ENCODE peak calls at places on chromosomes 1 and 21, in seven cellular contexts. B, Z, W, I, R, E and A are unnamed samples.
A peak's percentile ranks its signal among the peaks of the same experiment; 100 is the strongest.

GRCh38 chr1:12060500-12060899 is 2.6 kb upstream of the TNFRSF8 start:
- DNase-seq in I (no peak), E (no peak), B (no peak), R (no peak), W (no peak), Z (no peak), A (no peak)

GRCh38 chr1:31362032-31362431 is 10.8 kb downstream of the FABP3 start:
- DNase-seq in B (no peak), R (no peak), W (no peak), I (no peak), E (no peak), Z (no peak), A (no peak)

GRCh38 chr1:110060034-110060661 is 10.3 kb downstream of the ALX3 start:
- DNase-seq in B (no peak), R (peak; percentile 37), I (no peak), W (no peak), Z (no peak), E (peak; percentile 80), A (no peak)

GRCh38 chr1:217660353-217661062 is 29.4 kb downstream of the SPATA17 start:
- DNase-seq in R (peak; percentile 86), B (no peak), Z (no peak), I (no peak), E (no peak), W (no peak), A (no peak)

GRCh38 chr1:94951056-94951455 is 24.1 kb upstream of the CNN3 start:
- DNase-seq in Z (no peak), B (no peak), W (no peak), I (no peak), E (no peak), R (no peak), A (no peak)

GRCh38 chr1:230825061-230825803 is 43.1 kb downstream of the C1orf198 start:
- DNase-seq in W (no peak), Z (no peak), R (peak; percentile 87), E (no peak), I (no peak), B (no peak), A (no peak)

GRCh38 chr1:182608236-182608635 is 4.0 kb upstream of the RGS16 start:
- DNase-seq in Z (no peak), E (no peak), B (no peak), R (no peak), W (no peak), I (no peak), A (no peak)

GRCh38 chr1:58812926-58813325 is 29.1 kb upstream of the JUN start:
- DNase-seq in I (no peak), B (no peak), W (no peak), E (no peak), R (no peak), Z (no peak), A (no peak)

GRCh38 chr1:157219182-157219581 is 81.0 kb upstream of the ETV3 start:
- DNase-seq in E (no peak), Z (no peak), B (no peak), R (no peak), W (no peak), I (no peak), A (no peak)

GRCh38 chr21:45301521-45302081 is 13.9 kb upstream of the POFUT2 start:
- DNase-seq in R (no peak), W (peak; percentile 30), E (no peak), Z (no peak), B (no peak), I (peak; percentile 15), A (no peak)

GRCh38 chr1:226659641-226660040 is 79.4 kb downstream of the ITPKB start:
- DNase-seq in E (peak; percentile 40), B (no peak), W (no peak), Z (no peak), I (no peak), R (no peak), A (no peak)

GRCh38 chr1:159141584-159142518 is 29.6 kb upstream of the CADM3 start:
- DNase-seq in B (no peak), I (no peak), E (no peak), R (peak; percentile 78), W (peak; percentile 82), Z (no peak), A (no peak)

GRCh38 chr1:44820945-44821715 is 12.8 kb downstream of the BTBD19 start:
- DNase-seq in R (no peak), B (no peak), Z (no peak), W (no peak), E (peak; percentile 69), I (no peak), A (no peak)

GRCh38 chr1:235632538-235633219 is 16.9 kb downstream of the GNG4 start:
- DNase-seq in B (no peak), E (no peak), W (no peak), R (peak; percentile 73), I (no peak), Z (no peak), A (no peak)

GRCh38 chr21:39874759-39875158 is 7.5 kb downstream of the PCP4 start:
- DNase-seq in E (no peak), R (no peak), Z (no peak), W (no peak), I (no peak), B (no peak), A (no peak)

GRCh38 chr21:38847556-38847955 is 41.8 kb downstream of the ETS2 start:
- DNase-seq in B (no peak), I (no peak), Z (no peak), W (no peak), R (no peak), E (no peak), A (no peak)

GRCh38 chr1:201766117-201766863 is 62.7 kb upstream of the IPO9 start:
- DNase-seq in B (no peak), I (peak; percentile 30), W (no peak), E (no peak), Z (no peak), R (peak; percentile 90), A (no peak)

GRCh38 chr1:115811140-115811828 is 29.6 kb downstream of the NHLH2 start:
- DNase-seq in E (no peak), B (no peak), R (no peak), I (no peak), Z (peak; percentile 56), W (no peak), A (no peak)

GRCh38 chr1:88983791-88984552 is 8.5 kb downstream of the KYAT3 start:
- DNase-seq in E (no peak), Z (no peak), B (no peak), R (peak; percentile 57), W (no peak), I (no peak), A (peak; percentile 30)

GRCh38 chr21:41482321-41482720 is 25.6 kb downstream of the TMPRSS2 start:
- DNase-seq in Z (no peak), E (no peak), R (peak; percentile 18), I (no peak), B (no peak), W (no peak), A (no peak)

GRCh38 chr1:107695341-107695740 is 269.6 kb downstream of the VAV3 start:
- DNase-seq in I (no peak), R (no peak), B (no peak), W (no peak), Z (no peak), E (no peak), A (no peak)

GRCh38 chr1:36782785-36783184 is 251.5 kb downstream of the GRIK3 start:
- DNase-seq in R (no peak), B (no peak), W (no peak), I (no peak), E (no peak), Z (no peak), A (no peak)

GRCh38 chr1:20164694-20165202 is 21.1 kb upstream of the UBXN10 start:
- DNase-seq in B (no peak), Z (no peak), I (peak; percentile 52), R (no peak), E (no peak), W (no peak), A (no peak)

GRCh38 chr1:156276532-156276931 is 6.1 kb downstream of the SMG5 start:
- DNase-seq in Z (no peak), E (no peak), R (no peak), B (no peak), I (no peak), W (no peak), A (no peak)

GRCh38 chr1:162878000-162878596 is 17.1 kb upstream of the CCDC190 start:
- DNase-seq in E (peak; percentile 77), W (peak; percentile 57), R (peak; percentile 79), Z (peak; percentile 74), B (peak; percentile 81), I (peak; percentile 22), A (peak; percentile 65)

GRCh38 chr1:4088676-4089075 is 188.6 kb upstream of the C1orf174 start:
- DNase-seq in Z (no peak), R (no peak), I (no peak), W (no peak), B (no peak), E (peak; percentile 53), A (no peak)